ENCODE peak calls at places on chromosomes 5 and 9, in ten cellular contexts. D is cardiac muscle cell; E is aorta; G is astrocyte of the cerebellum; J is small intestine; V is CD8-positive, alpha-beta memory T cell; B is thoracic aorta; L is IMR-90; A is spleen; N is left ventricle myocardium inferior. C is an unnamed sample.

GRCh38 chr9:101485873-101486692 is 47.6 kb upstream of the RNF20 start:
- DNase-seq in D (peak; percentile 63), E (peak; percentile 65), G (no peak), J (peak; percentile 82), V (no peak), B (no peak), L (peak; percentile 41), A (no peak), N (peak; percentile 41), C (no peak)

GRCh38 chr9:85931495-85931894 is 9.5 kb upstream of the NAA35 start:
- DNase-seq in D (no peak), E (no peak), G (no peak), J (no peak), V (no peak), B (no peak), L (no peak), A (no peak), N (no peak), C (no peak)

GRCh38 chr9:33315371-33315770 is 25.1 kb downstream of the NFX1 start:
- DNase-seq in D (no peak), E (no peak), G (no peak), J (no peak), V (no peak), B (no peak), L (no peak), A (no peak), N (no peak), C (peak; percentile 25)

GRCh38 chr5:65102826-65103673 is 334.3 kb downstream of the CWC27 start:
- DNase-seq in D (no peak), E (peak; percentile 57), G (peak; percentile 37), J (peak; percentile 46), V (peak; percentile 67), B (no peak), L (peak; percentile 15), A (peak; percentile 88), N (peak; percentile 74), C (no peak)

GRCh38 chr9:107712390-107712789 is 222.8 kb upstream of the KLF4 start:
- DNase-seq in D (no peak), E (no peak), G (peak; percentile 55), J (peak; percentile 36), V (no peak), B (no peak), L (peak; percentile 76), A (no peak), N (no peak), C (peak; percentile 26)

GRCh38 chr5:96903300-96903699 is 27.0 kb downstream of the ERAP2 start:
- DNase-seq in D (no peak), E (no peak), G (no peak), J (no peak), V (no peak), B (no peak), L (peak; percentile 47), A (no peak), N (no peak), C (no peak)

GRCh38 chr5:83433891-83434290 is 37.7 kb upstream of the VCAN start:
- DNase-seq in D (no peak), E (no peak), G (no peak), J (no peak), V (no peak), B (no peak), L (peak; percentile 13), A (no peak), N (no peak), C (no peak)

GRCh38 chr5:9776525-9776924 is 146.4 kb upstream of the TAS2R1 start:
- DNase-seq in D (no peak), E (no peak), G (peak; percentile 13), J (no peak), V (no peak), B (no peak), L (peak; percentile 91), A (no peak), N (no peak), C (peak; percentile 43)

GRCh38 chr9:83962165-83962564 is 17.9 kb downstream of the HNRNPK start:
- DNase-seq in D (no peak), E (no peak), G (no peak), J (peak; percentile 42), V (no peak), B (no peak), L (peak; percentile 23), A (no peak), N (no peak), C (no peak)

GRCh38 chr5:76556511-76557221 is 66.5 kb downstream of the F2RL2 start:
- DNase-seq in D (no peak), E (no peak), G (no peak), J (no peak), V (peak; percentile 5), B (no peak), L (no peak), A (no peak), N (no peak), C (no peak)

GRCh38 chr9:108153391-108153790 is 663.8 kb upstream of the KLF4 start:
- DNase-seq in D (no peak), E (no peak), G (no peak), J (no peak), V (no peak), B (no peak), L (no peak), A (no peak), N (no peak), C (no peak)

GRCh38 chr5:172076783-172077244 is 70.4 kb upstream of the FBXW11 start:
- DNase-seq in D (no peak), E (no peak), G (no peak), J (no peak), V (no peak), B (no peak), L (peak; percentile 48), A (no peak), N (no peak), C (peak; percentile 42)

GRCh38 chr5:154756871-154757646 is 1.9 kb downstream of the LARP1 start:
- DNase-seq in D (peak; percentile 51), E (peak; percentile 78), G (no peak), J (peak; percentile 55), V (peak; percentile 26), B (no peak), L (peak; percentile 30), A (peak; percentile 90), N (peak; percentile 65), C (no peak)

GRCh38 chr9:75149841-75150241 is 61.5 kb downstream of the OSTF1 start:
- DNase-seq in D (no peak), E (no peak), G (no peak), J (no peak), V (no peak), B (no peak), L (no peak), A (no peak), N (no peak), C (no peak)

GRCh38 chr5:167626341-167627118 is 664.9 kb upstream of the WWC1 start:
- DNase-seq in D (no peak), E (no peak), G (no peak), J (no peak), V (no peak), B (no peak), L (peak; percentile 31), A (no peak), N (no peak), C (no peak)

GRCh38 chr5:1505506-1506241 is 18.1 kb downstream of the LPCAT1 start:
- DNase-seq in D (no peak), E (peak; percentile 38), G (no peak), J (no peak), V (no peak), B (no peak), L (no peak), A (peak; percentile 82), N (no peak), C (no peak)

GRCh38 chr9:126057869-126058467 is 268.7 kb upstream of the MVB12B start:
- DNase-seq in D (no peak), E (no peak), G (no peak), J (no peak), V (no peak), B (no peak), L (no peak), A (no peak), N (no peak), C (no peak)

GRCh38 chr5:139562847-139563246 is 1.7 kb downstream of the UBE2D2 start:
- DNase-seq in D (no peak), E (no peak), G (no peak), J (no peak), V (no peak), B (no peak), L (no peak), A (peak; percentile 7), N (no peak), C (no peak)

GRCh38 chr9:27495480-27496133 is 28.5 kb upstream of the IFNK start:
- DNase-seq in D (no peak), E (no peak), G (no peak), J (no peak), V (no peak), B (no peak), L (no peak), A (no peak), N (no peak), C (no peak)
- H3K4me3 ChIP-seq in D (no peak overlapping the region), E (no peak overlapping the region), G (no peak overlapping the region), J (no peak overlapping the region), V (no peak overlapping the region), B (no peak overlapping the region), L (no peak overlapping the region), A (no peak overlapping the region), N (no peak overlapping the region), C (no peak overlapping the region)

GRCh38 chr5:170278611-170279500 is 18.7 kb downstream of the LCP2 start:
- DNase-seq in D (no peak), E (peak; percentile 82), G (no peak), J (peak; percentile 72), V (peak; percentile 94), B (no peak), L (no peak), A (peak; percentile 95), N (peak; percentile 51), C (no peak)
- H3K4me3 ChIP-seq in D (no peak overlapping the region), E (no peak overlapping the region), G (no peak overlapping the region), J (no peak overlapping the region), V (peak overlapping the region; percentile 55), B (no peak overlapping the region), L (no peak overlapping the region), A (no peak overlapping the region), N (no peak overlapping the region), C (no peak overlapping the region)

DNA sequence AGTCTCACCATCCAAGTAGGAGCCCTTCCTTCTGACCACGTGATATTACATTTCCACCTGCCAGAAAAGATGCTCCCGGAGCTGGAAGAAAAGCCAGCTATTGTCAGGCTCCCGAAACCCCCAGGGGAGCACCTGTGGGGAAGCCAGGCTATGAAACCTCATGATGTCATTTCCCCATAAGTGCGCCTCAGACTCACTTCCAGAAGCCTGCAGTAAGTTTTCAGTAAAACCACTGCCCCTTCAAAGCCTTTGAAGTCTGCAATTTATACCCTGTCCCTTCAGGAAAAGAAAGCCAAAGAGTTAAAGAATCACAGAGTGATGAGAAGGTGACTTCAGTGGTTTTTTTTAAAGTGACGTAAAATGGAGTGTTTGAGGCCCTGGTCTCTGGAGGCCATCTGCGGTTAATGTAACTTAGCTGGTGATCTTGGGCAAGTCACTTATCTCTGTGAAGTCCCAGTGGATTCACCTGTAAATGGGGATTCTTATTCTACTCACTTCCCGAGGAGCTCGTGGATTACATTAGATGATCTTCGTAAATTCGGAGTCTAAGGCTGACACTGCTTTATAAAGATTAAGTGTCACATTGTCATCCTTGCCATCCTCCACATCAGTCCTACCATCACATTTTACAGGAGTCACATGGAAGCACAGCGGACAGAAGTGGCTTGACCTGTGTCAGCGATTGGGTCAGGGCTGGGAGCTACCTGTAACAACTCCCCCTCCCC is 2.6 kb upstream of the SEMA6A start:
- DNase-seq in D (no peak), E (no peak), G (no peak), J (no peak), V (no peak), B (no peak), L (no peak), A (no peak), N (no peak), C (no peak)
- H3K4me3 ChIP-seq in D (no peak overlapping the region), E (no peak overlapping the region), G (no peak overlapping the region), J (no peak overlapping the region), V (no peak overlapping the region), B (no peak overlapping the region), L (no peak overlapping the region), A (no peak overlapping the region), N (no peak overlapping the region), C (no peak overlapping the region)

GRCh38 chr9:2126331-2126789 is 111.2 kb downstream of the SMARCA2 start:
- DNase-seq in D (no peak), E (peak; percentile 62), G (no peak), J (no peak), V (no peak), B (peak; percentile 13), L (peak; percentile 9), A (no peak), N (no peak), C (peak; percentile 34)
- H3K4me3 ChIP-seq in D (no peak overlapping the region), E (no peak overlapping the region), G (no peak overlapping the region), J (no peak overlapping the region), V (no peak overlapping the region), B (peak overlapping the region; percentile 60), L (no peak overlapping the region), A (no peak overlapping the region), N (peak overlapping the region; percentile 43), C (no peak overlapping the region)

C was measured in skeletal muscle cell.